ENCODE peak calls at places on chromosomes 16 and 17, in eight cellular contexts. One of them, this sample, is unnamed.

GRCh38 chr16:54817940-54818574 is 112.6 kb upstream of the IRX5 start:
- DNase-seq in mesendoderm: peak
- DNase-seq in smooth muscle cell of the brain vasculature: no peak
- DNase-seq in cardiac muscle cell: no peak
- DNase-seq in NCI-H2171: no peak
- DNase-seq in HFF-Myc: no peak
- DNase-seq in SK-N-MC: no peak
- DNase-seq in HCT116: no peak
- DNase-seq in this sample: no peak

GRCh38 chr17:1156864-1157263 is 22.9 kb downstream of the ABR start:
- DNase-seq in SK-N-MC: no peak
- DNase-seq in cardiac muscle cell: no peak
- DNase-seq in smooth muscle cell of the brain vasculature: no peak
- DNase-seq in NCI-H2171: no peak
- DNase-seq in mesendoderm: no peak
- DNase-seq in HFF-Myc: no peak
- DNase-seq in HCT116: no peak
- DNase-seq in this sample: no peak

GRCh38 chr17:75626496-75627038 is 6.7 kb upstream of the SMIM5 start:
- DNase-seq in NCI-H2171: peak
- DNase-seq in SK-N-MC: no peak
- DNase-seq in smooth muscle cell of the brain vasculature: no peak
- DNase-seq in mesendoderm: no peak
- DNase-seq in cardiac muscle cell: no peak
- DNase-seq in HFF-Myc: no peak
- DNase-seq in HCT116: no peak
- DNase-seq in this sample: no peak

GRCh38 chr17:75232786-75233185 is 27.3 kb downstream of the NUP85 start:
- DNase-seq in SK-N-MC: no peak
- DNase-seq in smooth muscle cell of the brain vasculature: no peak
- DNase-seq in HCT116: no peak
- DNase-seq in mesendoderm: no peak
- DNase-seq in NCI-H2171: no peak
- DNase-seq in HFF-Myc: no peak
- DNase-seq in cardiac muscle cell: no peak
- DNase-seq in this sample: no peak

GRCh38 chr17:63086483-63087185 is 120.6 kb downstream of the TANC2 start:
- DNase-seq in HCT116: no peak
- DNase-seq in HFF-Myc: no peak
- DNase-seq in NCI-H2171: no peak
- DNase-seq in mesendoderm: no peak
- DNase-seq in cardiac muscle cell: no peak
- DNase-seq in smooth muscle cell of the brain vasculature: no peak
- DNase-seq in SK-N-MC: no peak
- DNase-seq in this sample: no peak

GRCh38 chr16:55552621-55553020 is 13.9 kb upstream of the CAPNS2 start:
- DNase-seq in NCI-H2171: no peak
- DNase-seq in smooth muscle cell of the brain vasculature: no peak
- DNase-seq in mesendoderm: no peak
- DNase-seq in HCT116: no peak
- DNase-seq in cardiac muscle cell: peak
- DNase-seq in SK-N-MC: no peak
- DNase-seq in HFF-Myc: no peak
- DNase-seq in this sample: no peak

GRCh38 chr17:1083451-1084187 is 86.7 kb downstream of the TIMM22 start:
- DNase-seq in HFF-Myc: no peak
- DNase-seq in SK-N-MC: no peak
- DNase-seq in smooth muscle cell of the brain vasculature: no peak
- DNase-seq in NCI-H2171: no peak
- DNase-seq in mesendoderm: no peak
- DNase-seq in HCT116: no peak
- DNase-seq in cardiac muscle cell: no peak
- DNase-seq in this sample: no peak

GRCh38 chr17:78197147-78197830 is 10.1 kb downstream of the AFMID start:
- DNase-seq in NCI-H2171: no peak
- DNase-seq in cardiac muscle cell: no peak
- DNase-seq in smooth muscle cell of the brain vasculature: no peak
- DNase-seq in HFF-Myc: no peak
- DNase-seq in HCT116: no peak
- DNase-seq in mesendoderm: peak
- DNase-seq in SK-N-MC: no peak
- DNase-seq in this sample: no peak

GRCh38 chr16:35562471-35562870 is 2103.1 kb downstream of the TP53TG3F start:
- DNase-seq in HFF-Myc: no peak
- DNase-seq in HCT116: no peak
- DNase-seq in smooth muscle cell of the brain vasculature: no peak
- DNase-seq in cardiac muscle cell: no peak
- DNase-seq in SK-N-MC: no peak
- DNase-seq in NCI-H2171: no peak
- DNase-seq in mesendoderm: no peak
- DNase-seq in this sample: no peak

GRCh38 chr16:1299012-1299867 is 10.2 kb upstream of the UBE2I start:
- DNase-seq in HCT116: no peak
- DNase-seq in smooth muscle cell of the brain vasculature: no peak
- DNase-seq in SK-N-MC: no peak
- DNase-seq in cardiac muscle cell: no peak
- DNase-seq in HFF-Myc: no peak
- DNase-seq in NCI-H2171: no peak
- DNase-seq in mesendoderm: no peak
- DNase-seq in this sample: no peak

This sample was measured in AML-193.